ENCODE peak calls at places on chromosomes 16 and 17, in nine cellular contexts. Q is brain microvascular endothelial cell, E is caudate nucleus, I is breast epithelium, B is mammary epithelial cell, U is IMR-90, O is heart left ventricle, N is MM.1S, W is GM23338. Y is an unnamed sample.

GRCh38 chr16:57526498-57526897 is 9.9 kb downstream of the CCDC102A start:
- DNase-seq in Q (no peak), E (no peak), I (no peak), B (no peak), U (no peak), O (no peak), N (no peak), W (no peak), Y (no peak)

GRCh38 chr17:19244796-19245195 is 7.6 kb downstream of the EPN2 start:
- DNase-seq in Q (no peak), E (no peak), I (no peak), B (no peak), U (no peak), O (peak; percentile 16), N (peak; percentile 10), W (no peak), Y (no peak)

GRCh38 chr17:78637643-78638042 is 60.4 kb upstream of the DNAH17 start:
- DNase-seq in Q (no peak), E (no peak), I (no peak), B (no peak), U (no peak), O (no peak), N (no peak), W (no peak), Y (no peak)

GRCh38 chr17:44591223-44591622 is 33.9 kb downstream of the FZD2 start:
- DNase-seq in Q (no peak), E (no peak), I (no peak), B (no peak), U (peak; percentile 28), O (no peak), N (no peak), W (no peak), Y (no peak)

GRCh38 chr17:1031711-1032110 is 34.8 kb downstream of the TIMM22 start:
- DNase-seq in Q (no peak), E (no peak), I (no peak), B (no peak), U (no peak), O (peak; percentile 83), N (no peak), W (peak; percentile 79), Y (no peak)

GRCh38 chr16:55102077-55102476 is 171.4 kb downstream of the IRX5 start:
- DNase-seq in Q (no peak), E (no peak), I (no peak), B (no peak), U (no peak), O (no peak), N (no peak), W (no peak), Y (no peak)

GRCh38 chr16:17304814-17305169 is 166.0 kb downstream of the XYLT1 start:
- DNase-seq in Q (no peak), E (no peak), I (peak; percentile 50), B (no peak), U (peak; percentile 5), O (no peak), N (no peak), W (no peak), Y (no peak)

GRCh38 chr16:29198731-29199521 is 207.6 kb downstream of the NPIPB11 start:
- DNase-seq in Q (no peak), E (no peak), I (no peak), B (no peak), U (no peak), O (no peak), N (no peak), W (no peak), Y (no peak)

GRCh38 chr17:6591599-6592158 is 35.3 kb upstream of the PITPNM3 start:
- DNase-seq in Q (peak; percentile 69), E (no peak), I (peak; percentile 68), B (peak; percentile 98), U (peak; percentile 94), O (no peak), N (no peak), W (no peak), Y (peak; percentile 79)

GRCh38 chr17:19728114-19728495 is 11.7 kb upstream of the SLC47A2 start:
- DNase-seq in Q (peak; percentile 16), E (peak; percentile 69), I (peak; percentile 97), B (peak; percentile 76), U (peak; percentile 63), O (peak; percentile 88), N (no peak), W (no peak), Y (peak; percentile 41)

DNA sequence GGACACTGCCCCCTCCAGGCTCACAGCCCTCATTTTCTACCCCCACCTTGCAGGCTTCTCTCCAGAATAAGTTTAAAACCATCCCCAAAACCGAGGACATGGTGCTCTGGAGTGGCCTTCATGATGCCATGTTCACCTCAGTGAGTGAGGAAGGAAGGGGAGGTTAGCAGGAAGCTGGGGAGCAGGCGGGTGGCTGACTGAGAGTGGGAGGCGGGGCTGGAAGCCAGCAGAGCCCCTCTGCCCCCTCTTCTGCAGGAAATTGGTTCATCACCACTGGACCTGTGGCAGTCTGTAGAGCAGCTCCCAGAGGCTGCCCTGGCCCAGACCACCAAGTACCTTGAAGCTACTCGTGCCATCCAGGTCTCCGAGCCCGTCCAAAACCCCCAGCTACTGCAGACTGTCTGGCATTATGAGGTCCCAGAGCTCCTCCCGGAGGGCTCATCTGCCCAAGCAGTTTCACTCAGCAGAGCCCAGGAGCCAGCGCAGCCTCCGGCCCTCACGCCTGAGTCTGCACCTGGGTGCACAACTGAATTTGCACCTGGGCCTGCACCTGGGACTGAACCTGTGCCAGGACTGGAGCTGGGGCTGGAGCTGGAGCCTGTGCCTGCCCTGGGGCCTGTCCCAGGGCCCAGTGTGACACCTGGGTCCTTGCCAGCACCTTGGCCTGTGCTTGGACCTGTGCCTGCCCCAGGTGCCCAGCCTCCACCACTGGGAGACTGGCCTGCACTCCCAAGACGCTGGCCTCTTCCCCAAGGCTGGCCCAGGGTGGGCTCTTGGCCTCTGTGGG is 19.0 kb downstream of the C16orf96 start:
- DNase-seq in Q (no peak), E (no peak), I (no peak), B (no peak), U (no peak), O (no peak), N (no peak), W (peak; percentile 70), Y (no peak)
- H3K27ac ChIP-seq in Q (no peak overlapping the region), E (no peak overlapping the region), I (no peak overlapping the region), B (no peak overlapping the region), U (no peak overlapping the region), O (no peak overlapping the region), N (no peak overlapping the region), W (no peak overlapping the region), Y (no peak overlapping the region)

GRCh38 chr17:17623904-17624303 is 32.4 kb upstream of the PEMT start:
- DNase-seq in Q (no peak), E (no peak), I (no peak), B (no peak), U (no peak), O (peak; percentile 3), N (no peak), W (no peak), Y (no peak)

GRCh38 chr17:17628388-17629008 is 37.0 kb upstream of the PEMT start:
- DNase-seq in Q (no peak), E (no peak), I (peak; percentile 39), B (no peak), U (no peak), O (no peak), N (peak; percentile 67), W (no peak), Y (no peak)

GRCh38 chr17:17626840-17627239 is 35.3 kb upstream of the PEMT start:
- DNase-seq in Q (no peak), E (no peak), I (no peak), B (no peak), U (no peak), O (peak; percentile 12), N (no peak), W (no peak), Y (no peak)

GRCh38 chr17:17624776-17625175 is 33.3 kb upstream of the PEMT start:
- DNase-seq in Q (no peak), E (no peak), I (no peak), B (no peak), U (no peak), O (no peak), N (no peak), W (no peak), Y (no peak)

GRCh38 chr17:17626151-17626805 is 34.8 kb upstream of the PEMT start:
- DNase-seq in Q (no peak), E (no peak), I (no peak), B (no peak), U (no peak), O (peak; percentile 13), N (no peak), W (peak; percentile 81), Y (no peak)
- H3K27ac ChIP-seq in Q (no peak overlapping the region), E (no peak overlapping the region), I (no peak overlapping the region), B (no peak overlapping the region), U (no peak overlapping the region), O (no peak overlapping the region), N (no peak overlapping the region), W (peak overlapping the region; percentile 23), Y (no peak overlapping the region)

DNA sequence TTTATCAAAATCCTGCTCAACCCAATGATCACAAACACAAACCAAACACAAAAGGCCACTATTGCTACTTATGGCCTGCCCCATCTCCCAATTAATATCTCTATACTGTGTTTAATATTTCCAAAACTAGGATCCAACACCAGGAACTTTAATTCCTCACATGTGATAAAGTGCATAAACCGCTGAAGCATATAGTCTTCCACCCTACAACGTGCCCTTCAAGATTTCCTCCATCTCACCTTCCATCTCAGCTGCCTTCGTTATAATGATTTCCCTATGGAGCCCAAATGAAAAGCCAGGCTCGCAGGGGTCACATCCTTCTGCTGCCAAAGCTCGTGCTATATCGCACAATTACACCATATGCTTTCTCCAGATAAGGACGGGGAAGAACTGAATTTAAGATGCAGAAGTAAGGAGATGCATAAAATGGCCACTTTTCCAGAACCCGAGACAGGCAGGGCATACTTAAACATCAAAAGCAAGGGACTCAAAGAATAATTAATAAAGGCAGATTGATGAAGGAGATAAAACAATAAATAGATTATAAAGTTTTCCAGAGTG is 1.8 kb downstream of the MYH10 start:
- DNase-seq in Q (no peak), E (no peak), I (no peak), B (no peak), U (no peak), O (no peak), N (no peak), W (no peak), Y (no peak)
- H3K27ac ChIP-seq in Q (no peak overlapping the region), E (no peak overlapping the region), I (no peak overlapping the region), B (no peak overlapping the region), U (peak overlapping the region; percentile 56), O (peak overlapping the region; percentile 86), N (no peak overlapping the region), W (no peak overlapping the region), Y (no peak overlapping the region)

DNA sequence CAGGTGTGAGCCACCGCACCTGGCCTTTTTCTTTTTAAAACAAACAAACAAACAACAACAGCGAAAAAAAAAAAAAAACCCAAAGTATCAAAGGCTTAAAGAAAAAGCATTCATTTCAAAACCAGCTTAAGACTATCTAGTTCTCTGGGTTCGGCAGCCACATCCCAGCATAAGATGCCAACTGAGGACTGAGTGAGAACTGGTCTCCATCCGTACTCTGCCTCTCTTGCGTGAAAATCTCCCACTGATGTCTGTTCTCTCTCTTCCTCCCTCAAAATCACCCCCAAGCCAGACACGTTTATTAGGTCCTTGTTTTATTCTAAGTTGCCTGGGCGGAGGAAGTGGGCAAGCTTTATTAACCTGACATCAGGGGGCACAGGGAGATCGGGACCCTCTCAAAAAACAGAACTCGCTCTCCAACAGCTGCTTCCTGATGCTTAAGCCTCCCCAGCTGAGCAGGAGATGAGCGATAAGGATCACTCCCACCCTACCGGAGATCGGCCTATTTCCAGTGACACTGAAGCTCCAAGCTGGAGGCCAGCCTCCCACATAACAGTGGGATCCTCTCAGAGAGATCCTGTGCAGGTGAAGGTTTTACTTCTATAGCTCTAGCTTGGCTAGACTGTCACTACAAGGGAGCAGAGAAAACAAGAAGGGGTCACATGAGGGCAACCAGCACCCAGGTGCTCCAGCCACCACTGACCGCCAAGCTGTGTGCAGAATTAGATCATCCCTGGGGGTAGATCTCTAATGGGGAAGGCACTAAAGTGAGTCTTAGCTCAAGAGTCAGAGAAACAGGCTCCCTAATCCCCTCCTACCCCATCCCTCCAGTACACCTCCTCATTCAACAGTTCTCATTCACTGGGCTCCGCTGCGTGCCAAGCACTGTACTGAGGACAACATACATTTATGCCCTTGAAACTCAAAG is 13.6 kb downstream of the CDC42EP4 start:
- DNase-seq in Q (no peak), E (no peak), I (no peak), B (no peak), U (no peak), O (no peak), N (no peak), W (no peak), Y (no peak)
- H3K27ac ChIP-seq in Q (no peak overlapping the region), E (no peak overlapping the region), I (peak overlapping the region; percentile 31), B (no peak overlapping the region), U (no peak overlapping the region), O (peak overlapping the region; percentile 48), N (no peak overlapping the region), W (no peak overlapping the region), Y (no peak overlapping the region)